ENCODE peak calls at places on chromosomes 2 and 18, in six cellular contexts. M is H9, H is H1, Z is IMR-90, B is trophoblast cell, S is mesendoderm. R is an unnamed sample.

GRCh38 chr2:163266772-163267171 is 428.2 kb upstream of the KCNH7 start:
- DNase-seq in M (no peak), H (no peak), Z (peak; percentile 81), B (peak; percentile 39), S (no peak), R (peak; percentile 63)

GRCh38 chr2:179311071-179311470 is 46.4 kb upstream of the SESTD1 start:
- DNase-seq in M (no peak), H (no peak), Z (no peak), B (no peak), S (no peak), R (no peak)

GRCh38 chr2:110863726-110864125 is 131.4 kb downstream of the ACOXL start:
- DNase-seq in M (no peak), H (no peak), Z (no peak), B (no peak), S (no peak), R (no peak)

GRCh38 chr2:39728941-39729351 is 50.1 kb downstream of the THUMPD2 start:
- DNase-seq in M (peak; percentile 52), H (peak; percentile 3), Z (peak; percentile 35), B (no peak), S (peak; percentile 63), R (peak; percentile 45)

GRCh38 chr2:105438104-105438929 is 39.5 kb upstream of the FHL2 start:
- DNase-seq in M (no peak), H (no peak), Z (peak; percentile 52), B (no peak), S (no peak), R (peak; percentile 82)

GRCh38 chr2:27638023-27638637 is 9.3 kb downstream of the GPN1 start:
- DNase-seq in M (no peak), H (no peak), Z (peak; percentile 94), B (no peak), S (no peak), R (no peak)

GRCh38 chr2:156189584-156189983 is 142.9 kb downstream of the NR4A2 start:
- DNase-seq in M (no peak), H (no peak), Z (no peak), B (no peak), S (peak; percentile 4), R (no peak)

GRCh38 chr2:138223321-138223720 is 259.0 kb downstream of the HNMT start:
- DNase-seq in M (no peak), H (no peak), Z (no peak), B (peak; percentile 51), S (no peak), R (no peak)

GRCh38 chr2:232422051-232422450 is 15.4 kb downstream of the ALPG start:
- DNase-seq in M (peak; percentile 32), H (no peak), Z (no peak), B (no peak), S (no peak), R (no peak)

GRCh38 chr2:216372761-216373291 is 543 bp upstream of the MARCHF4 start:
- DNase-seq in M (no peak), H (no peak), Z (peak; percentile 93), B (peak; percentile 66), S (peak; percentile 71), R (peak; percentile 87)

GRCh38 chr2:45984366-45984765 is 312.8 kb upstream of the EPAS1 start:
- DNase-seq in M (no peak), H (no peak), Z (no peak), B (no peak), S (no peak), R (no peak)

GRCh38 chr2:3487432-3487831 is 31.9 kb downstream of the ADI1 start:
- DNase-seq in M (peak; percentile 24), H (no peak), Z (no peak), B (no peak), S (no peak), R (no peak)

GRCh38 chr2:19818039-19818438 is 83.7 kb downstream of the TTC32 start:
- DNase-seq in M (no peak), H (no peak), Z (peak; percentile 23), B (no peak), S (no peak), R (no peak)

GRCh38 chr18:47150029-47150823 is at the start of gene HDHD2:
- DNase-seq in M (peak; percentile 86), H (peak; percentile 21), Z (peak; percentile 69), B (peak; percentile 70), S (peak; percentile 86), R (peak; percentile 88)
- H4K8ac ChIP-seq in M (peak within 1 kb of the TSS; percentile 5), H (peak within 1 kb of the TSS; percentile 96), Z (peak within 1 kb of the TSS; percentile 99), B (peak within 1 kb of the TSS; percentile 98), S (peak within 1 kb of the TSS; percentile 91), R (peak within 1 kb of the TSS; percentile 96)

GRCh38 chr2:10063566-10063965 is 16.6 kb downstream of the CYS1 start:
- DNase-seq in M (no peak), H (no peak), Z (no peak), B (no peak), S (no peak), R (no peak)
- H4K8ac ChIP-seq in M (no peak overlapping the region), H (peak overlapping the region; percentile 25), Z (no peak overlapping the region), B (no peak overlapping the region), S (no peak overlapping the region), R (no peak overlapping the region)

GRCh38 chr2:566379-567313 is 110.6 kb downstream of the TMEM18 start:
- DNase-seq in M (no peak), H (no peak), Z (no peak), B (no peak), S (no peak), R (no peak)

GRCh38 chr2:558879-559278 is 118.3 kb downstream of the TMEM18 start:
- DNase-seq in M (no peak), H (no peak), Z (no peak), B (no peak), S (no peak), R (no peak)

GRCh38 chr2:563512-563911 is 113.7 kb downstream of the TMEM18 start:
- DNase-seq in M (no peak), H (no peak), Z (no peak), B (no peak), S (no peak), R (no peak)

GRCh38 chr2:564471-565181 is 112.6 kb downstream of the TMEM18 start:
- DNase-seq in M (no peak), H (no peak), Z (no peak), B (no peak), S (no peak), R (no peak)

GRCh38 chr2:562391-563364 is 114.5 kb downstream of the TMEM18 start:
- DNase-seq in M (no peak), H (no peak), Z (no peak), B (no peak), S (no peak), R (no peak)
- H4K8ac ChIP-seq in M (no peak overlapping the region), H (no peak overlapping the region), Z (no peak overlapping the region), B (no peak overlapping the region), S (no peak overlapping the region), R (no peak overlapping the region)

GRCh38 chr2:219289537-219290361 is 10.6 kb downstream of the DNAJB2 start:
- DNase-seq in M (no peak), H (no peak), Z (peak; percentile 95), B (no peak), S (no peak), R (peak; percentile 73)
- H4K8ac ChIP-seq in M (no peak overlapping the region), H (peak overlapping the region; percentile 37), Z (no peak overlapping the region), B (no peak overlapping the region), S (no peak overlapping the region), R (peak overlapping the region; percentile 14)

GRCh38 chr2:119232666-119232993 is 9.0 kb downstream of the STEAP3 start:
- DNase-seq in M (no peak), H (no peak), Z (no peak), B (no peak), S (no peak), R (no peak)
- H4K8ac ChIP-seq in M (no peak overlapping the region), H (no peak overlapping the region), Z (no peak overlapping the region), B (no peak overlapping the region), S (no peak overlapping the region), R (no peak overlapping the region)